ENCODE peak calls at places on chromosome 4, in eight cellular contexts. One of them, this sample, is unnamed.

GRCh38 chr4:33060873-33061542 is 2340.8 kb downstream of the PCDH7 start:
- DNase-seq in HCT116: peak; percentile 68
- DNase-seq in A549: peak; percentile 58
- DNase-seq in germinal center: no peak
- DNase-seq in dermis blood vessel endothelial cell: no peak
- DNase-seq in kidney epithelial cell: peak; percentile 10
- DNase-seq in NCI-H1436: peak; percentile 1
- DNase-seq in WERI-Rb-1: peak; percentile 82
- DNase-seq in this sample: peak; percentile 66

GRCh38 chr4:13481569-13481968 is 2.6 kb downstream of the RAB28 start:
- DNase-seq in HCT116: no peak
- DNase-seq in A549: peak; percentile 1
- DNase-seq in germinal center: no peak
- DNase-seq in dermis blood vessel endothelial cell: peak; percentile 47
- DNase-seq in kidney epithelial cell: no peak
- DNase-seq in NCI-H1436: no peak
- DNase-seq in WERI-Rb-1: no peak
- DNase-seq in this sample: no peak

GRCh38 chr4:187103351-187103750 is 379.7 kb upstream of the FAT1 start:
- DNase-seq in HCT116: no peak
- DNase-seq in A549: no peak
- DNase-seq in germinal center: no peak
- DNase-seq in dermis blood vessel endothelial cell: no peak
- DNase-seq in kidney epithelial cell: no peak
- DNase-seq in NCI-H1436: peak; percentile 69
- DNase-seq in WERI-Rb-1: no peak
- DNase-seq in this sample: no peak

GRCh38 chr4:138910201-138910913 is 105.2 kb upstream of the NOCT start:
- DNase-seq in HCT116: no peak
- DNase-seq in A549: no peak
- DNase-seq in germinal center: no peak
- DNase-seq in dermis blood vessel endothelial cell: peak; percentile 17
- DNase-seq in kidney epithelial cell: peak; percentile 63
- DNase-seq in NCI-H1436: peak; percentile 57
- DNase-seq in WERI-Rb-1: no peak
- DNase-seq in this sample: peak; percentile 60

GRCh38 chr4:58560736-58561135 is 1450.6 kb upstream of the IGFBP7 start:
- DNase-seq in HCT116: no peak
- DNase-seq in A549: no peak
- DNase-seq in germinal center: no peak
- DNase-seq in dermis blood vessel endothelial cell: no peak
- DNase-seq in kidney epithelial cell: no peak
- DNase-seq in NCI-H1436: no peak
- DNase-seq in WERI-Rb-1: no peak
- DNase-seq in this sample: no peak

GRCh38 chr4:99817310-99817885 is 771 bp downstream of the DAPP1 start:
- DNase-seq in HCT116: no peak
- DNase-seq in A549: no peak
- DNase-seq in germinal center: peak; percentile 20
- DNase-seq in dermis blood vessel endothelial cell: no peak
- DNase-seq in kidney epithelial cell: no peak
- DNase-seq in NCI-H1436: no peak
- DNase-seq in WERI-Rb-1: no peak
- DNase-seq in this sample: no peak

GRCh38 chr4:8207314-8207713 is 8.2 kb downstream of the SH3TC1 start:
- DNase-seq in HCT116: no peak
- DNase-seq in A549: no peak
- DNase-seq in germinal center: no peak
- DNase-seq in dermis blood vessel endothelial cell: no peak
- DNase-seq in kidney epithelial cell: no peak
- DNase-seq in NCI-H1436: no peak
- DNase-seq in WERI-Rb-1: no peak
- DNase-seq in this sample: no peak

GRCh38 chr4:38621004-38621684 is 42.9 kb upstream of the KLF3 start:
- DNase-seq in HCT116: peak; percentile 29
- DNase-seq in A549: peak; percentile 87
- DNase-seq in germinal center: no peak
- DNase-seq in dermis blood vessel endothelial cell: no peak
- DNase-seq in kidney epithelial cell: no peak
- DNase-seq in NCI-H1436: peak; percentile 77
- DNase-seq in WERI-Rb-1: no peak
- DNase-seq in this sample: no peak

GRCh38 chr4:96766359-96766758 is 926.5 kb downstream of the PDHA2 start:
- DNase-seq in HCT116: no peak
- DNase-seq in A549: no peak
- DNase-seq in germinal center: no peak
- DNase-seq in dermis blood vessel endothelial cell: no peak
- DNase-seq in kidney epithelial cell: no peak
- DNase-seq in NCI-H1436: no peak
- DNase-seq in WERI-Rb-1: no peak
- DNase-seq in this sample: no peak

GRCh38 chr4:127609484-127609883 is 23.3 kb upstream of the INTU start:
- DNase-seq in HCT116: no peak
- DNase-seq in A549: no peak
- DNase-seq in germinal center: no peak
- DNase-seq in dermis blood vessel endothelial cell: no peak
- DNase-seq in kidney epithelial cell: no peak
- DNase-seq in NCI-H1436: no peak
- DNase-seq in WERI-Rb-1: no peak
- DNase-seq in this sample: no peak

GRCh38 chr4:76584235-76585152 is 149.5 kb downstream of the SHROOM3 start:
- DNase-seq in HCT116: no peak
- DNase-seq in A549: no peak
- DNase-seq in germinal center: no peak
- DNase-seq in dermis blood vessel endothelial cell: no peak
- DNase-seq in kidney epithelial cell: no peak
- DNase-seq in NCI-H1436: no peak
- DNase-seq in WERI-Rb-1: no peak
- DNase-seq in this sample: peak; percentile 17

GRCh38 chr4:52594961-52595360 is 64.1 kb downstream of the USP46 start:
- DNase-seq in HCT116: no peak
- DNase-seq in A549: no peak
- DNase-seq in germinal center: no peak
- DNase-seq in dermis blood vessel endothelial cell: no peak
- DNase-seq in kidney epithelial cell: no peak
- DNase-seq in NCI-H1436: no peak
- DNase-seq in WERI-Rb-1: no peak
- DNase-seq in this sample: no peak

GRCh38 chr4:145760961-145761929 is 81.3 kb downstream of the C4orf51 start:
- DNase-seq in HCT116: no peak
- DNase-seq in A549: no peak
- DNase-seq in germinal center: no peak
- DNase-seq in dermis blood vessel endothelial cell: no peak
- DNase-seq in kidney epithelial cell: no peak
- DNase-seq in NCI-H1436: no peak
- DNase-seq in WERI-Rb-1: no peak
- DNase-seq in this sample: no peak

GRCh38 chr4:146333187-146333894 is 119.0 kb downstream of the REELD1 start:
- DNase-seq in HCT116: no peak
- DNase-seq in A549: peak; percentile 18
- DNase-seq in germinal center: peak; percentile 11
- DNase-seq in dermis blood vessel endothelial cell: no peak
- DNase-seq in kidney epithelial cell: peak; percentile 37
- DNase-seq in NCI-H1436: no peak
- DNase-seq in WERI-Rb-1: peak; percentile 9
- DNase-seq in this sample: peak; percentile 23

GRCh38 chr4:56530269-56531148 is 24.9 kb downstream of the ARL9 start:
- DNase-seq in HCT116: peak; percentile 62
- DNase-seq in A549: peak; percentile 66
- DNase-seq in germinal center: peak; percentile 92
- DNase-seq in dermis blood vessel endothelial cell: peak; percentile 75
- DNase-seq in kidney epithelial cell: peak; percentile 49
- DNase-seq in NCI-H1436: peak; percentile 77
- DNase-seq in WERI-Rb-1: peak; percentile 88
- DNase-seq in this sample: peak; percentile 97

GRCh38 chr4:182143822-182144620 is 99.2 kb upstream of the TENM3 start:
- DNase-seq in HCT116: no peak
- DNase-seq in A549: peak; percentile 40
- DNase-seq in germinal center: no peak
- DNase-seq in dermis blood vessel endothelial cell: peak; percentile 17
- DNase-seq in kidney epithelial cell: peak; percentile 54
- DNase-seq in NCI-H1436: peak; percentile 40
- DNase-seq in WERI-Rb-1: peak; percentile 41
- DNase-seq in this sample: peak; percentile 74

GRCh38 chr4:28966982-28967381 is 1753.2 kb upstream of the PCDH7 start:
- DNase-seq in HCT116: no peak
- DNase-seq in A549: no peak
- DNase-seq in germinal center: no peak
- DNase-seq in dermis blood vessel endothelial cell: no peak
- DNase-seq in kidney epithelial cell: peak; percentile 54
- DNase-seq in NCI-H1436: no peak
- DNase-seq in WERI-Rb-1: no peak
- DNase-seq in this sample: no peak

GRCh38 chr4:166169111-166169510 is 296.1 kb downstream of the TLL1 start:
- DNase-seq in HCT116: peak; percentile 7
- DNase-seq in A549: peak; percentile 26
- DNase-seq in germinal center: no peak
- DNase-seq in dermis blood vessel endothelial cell: peak; percentile 24
- DNase-seq in kidney epithelial cell: no peak
- DNase-seq in NCI-H1436: no peak
- DNase-seq in WERI-Rb-1: peak; percentile 44
- DNase-seq in this sample: peak; percentile 49

GRCh38 chr4:7651461-7651921 is 216.8 kb upstream of the PSAPL1 start:
- DNase-seq in HCT116: no peak
- DNase-seq in A549: no peak
- DNase-seq in germinal center: no peak
- DNase-seq in dermis blood vessel endothelial cell: no peak
- DNase-seq in kidney epithelial cell: no peak
- DNase-seq in NCI-H1436: no peak
- DNase-seq in WERI-Rb-1: no peak
- DNase-seq in this sample: peak; percentile 65

GRCh38 chr4:128776794-128777216 is 32.7 kb upstream of the JADE1 start:
- DNase-seq in HCT116: no peak
- DNase-seq in A549: peak; percentile 86
- DNase-seq in germinal center: no peak
- DNase-seq in dermis blood vessel endothelial cell: peak; percentile 53
- DNase-seq in kidney epithelial cell: peak; percentile 98
- DNase-seq in NCI-H1436: peak; percentile 31
- DNase-seq in WERI-Rb-1: no peak
- DNase-seq in this sample: peak; percentile 13

GRCh38 chr4:45629717-45630116 is 494.1 kb downstream of the GABRG1 start:
- DNase-seq in HCT116: no peak
- DNase-seq in A549: no peak
- DNase-seq in germinal center: no peak
- DNase-seq in dermis blood vessel endothelial cell: no peak
- DNase-seq in kidney epithelial cell: no peak
- DNase-seq in NCI-H1436: no peak
- DNase-seq in WERI-Rb-1: no peak
- DNase-seq in this sample: no peak

GRCh38 chr4:71356924-71357663 is 18.3 kb downstream of the SLC4A4 start:
- DNase-seq in HCT116: no peak
- DNase-seq in A549: no peak
- DNase-seq in germinal center: no peak
- DNase-seq in dermis blood vessel endothelial cell: no peak
- DNase-seq in kidney epithelial cell: no peak
- DNase-seq in NCI-H1436: no peak
- DNase-seq in WERI-Rb-1: no peak
- DNase-seq in this sample: no peak

GRCh38 chr4:189385098-189385497 is 555.6 kb upstream of the FRG1 start:
- DNase-seq in HCT116: no peak
- DNase-seq in A549: no peak
- DNase-seq in germinal center: no peak
- DNase-seq in dermis blood vessel endothelial cell: no peak
- DNase-seq in kidney epithelial cell: no peak
- DNase-seq in NCI-H1436: no peak
- DNase-seq in WERI-Rb-1: no peak
- DNase-seq in this sample: no peak

GRCh38 chr4:152970102-152970820 is 34.1 kb downstream of the FHDC1 start:
- DNase-seq in HCT116: no peak
- DNase-seq in A549: no peak
- DNase-seq in germinal center: no peak
- DNase-seq in dermis blood vessel endothelial cell: peak; percentile 10
- DNase-seq in kidney epithelial cell: no peak
- DNase-seq in NCI-H1436: no peak
- DNase-seq in WERI-Rb-1: no peak
- DNase-seq in this sample: no peak

GRCh38 chr4:10656988-10657387 is 27.6 kb downstream of the CLNK start:
- DNase-seq in HCT116: peak; percentile 63
- DNase-seq in A549: no peak
- DNase-seq in germinal center: no peak
- DNase-seq in dermis blood vessel endothelial cell: peak; percentile 25
- DNase-seq in kidney epithelial cell: peak; percentile 26
- DNase-seq in NCI-H1436: no peak
- DNase-seq in WERI-Rb-1: no peak
- DNase-seq in this sample: no peak